ENCODE peak calls at places on chromosomes 2 and 18, in five cellular contexts. M is foreskin fibroblast, V is uterus, B is iPS DF 6.9, D is adrenal gland. K is an unnamed sample.

GRCh38 chr2:134621939-134622705 is 96.7 kb downstream of the TMEM163 start:
- DNase-seq in D (no peak), V (no peak), B (no peak), M (no peak), K (no peak)

GRCh38 chr2:20624156-20624883 is 26.6 kb downstream of the HS1BP3 start:
- DNase-seq in B (no peak), V (no peak), D (peak; percentile 60), M (no peak), K (no peak)

GRCh38 chr2:31122133-31122532 is 16.1 kb downstream of the GALNT14 start:
- DNase-seq in M (no peak), B (no peak), D (no peak), V (no peak), K (no peak)

GRCh38 chr18:332007-332406 is 64.2 kb upstream of the THOC1 start:
- DNase-seq in V (no peak), B (no peak), M (no peak), D (no peak), K (no peak)

GRCh38 chr2:144489315-144489920 is 30.5 kb downstream of the ZEB2 start:
- DNase-seq in D (no peak), V (no peak), M (no peak), B (no peak), K (no peak)

GRCh38 chr2:52000156-52000855 is 968.4 kb upstream of the NRXN1 start:
- DNase-seq in V (no peak), D (no peak), M (no peak), B (no peak), K (no peak)

GRCh38 chr2:63791387-63791786 is 50.3 kb upstream of the UGP2 start:
- DNase-seq in M (no peak), D (no peak), V (no peak), B (no peak), K (no peak)

GRCh38 chr2:18800240-18800971 is 211.0 kb upstream of the NT5C1B start:
- DNase-seq in V (no peak), D (no peak), M (no peak), B (no peak), K (no peak)

GRCh38 chr2:20611844-20612356 is 39.0 kb downstream of the HS1BP3 start:
- DNase-seq in V (no peak), M (no peak), B (no peak), D (no peak), K (no peak)

GRCh38 chr18:25109484-25109883 is 242.5 kb downstream of the ZNF521 start:
- DNase-seq in B (no peak), V (no peak), M (peak; percentile 25), D (no peak), K (no peak)

GRCh38 chr2:54549912-54550518 is 93.9 kb downstream of the SPTBN1 start:
- DNase-seq in M (no peak), B (no peak), D (peak; percentile 61), V (no peak), K (no peak)

GRCh38 chr2:42978887-42979415 is 186.6 kb upstream of the HAAO start:
- DNase-seq in M (no peak), D (no peak), B (no peak), V (peak; percentile 6), K (peak; percentile 18)

GRCh38 chr2:66573866-66574265 is 138.9 kb downstream of the MEIS1 start:
- DNase-seq in V (peak; percentile 54), D (peak; percentile 49), M (no peak), B (no peak), K (peak; percentile 52)

GRCh38 chr2:62744603-62745002 is 39.1 kb downstream of the EHBP1 start:
- DNase-seq in V (no peak), M (no peak), B (no peak), D (no peak), K (no peak)

GRCh38 chr2:241900251-241901017 is 30.9 kb downstream of the RTP5 start:
- DNase-seq in M (no peak), D (no peak), B (no peak), V (peak; percentile 33), K (peak; percentile 41)

GRCh38 chr2:46257476-46257875 is 39.7 kb upstream of the EPAS1 start:
- DNase-seq in V (no peak), D (no peak), B (no peak), M (peak; percentile 67), K (no peak)

GRCh38 chr2:127636248-127637235 is 9.4 kb upstream of the GPR17 start:
- DNase-seq in D (no peak), V (no peak), B (no peak), M (no peak), K (no peak)

GRCh38 chr2:41329075-41329474 is 718.7 kb upstream of the PKDCC start:
- DNase-seq in M (no peak), D (no peak), B (no peak), V (no peak), K (no peak)

GRCh38 chr2:65369574-65369973 is 62.8 kb downstream of the SPRED2 start:
- DNase-seq in M (no peak), V (no peak), B (no peak), D (no peak), K (no peak)

GRCh38 chr2:65371094-65371474 is 61.3 kb downstream of the SPRED2 start:
- DNase-seq in B (no peak), M (no peak), V (no peak), D (no peak), K (no peak)

GRCh38 chr2:65370387-65371093 is 61.9 kb downstream of the SPRED2 start:
- DNase-seq in B (no peak), D (no peak), M (peak; percentile 53), V (no peak), K (no peak)

GRCh38 chr2:65368464-65368863 is 63.9 kb downstream of the SPRED2 start:
- DNase-seq in D (no peak), M (no peak), V (no peak), B (no peak), K (no peak)

DNA sequence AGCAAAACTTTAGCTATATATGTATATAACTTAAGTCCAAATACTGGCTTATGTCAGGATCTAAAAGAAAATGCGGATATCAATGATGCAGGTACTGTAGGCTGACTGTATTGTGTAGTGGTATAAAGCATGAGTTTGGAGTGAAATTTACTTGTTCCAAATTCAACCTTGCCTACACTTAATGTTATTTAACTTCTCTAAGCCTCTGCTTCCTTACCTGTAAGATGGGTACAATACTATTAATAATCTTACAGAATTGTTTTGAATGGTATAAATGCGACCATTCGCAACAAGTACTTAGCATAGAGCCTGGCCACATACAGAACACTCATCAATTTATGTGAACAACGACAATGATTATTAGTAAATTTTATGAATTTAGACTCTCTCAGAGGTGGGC is 62.4 kb downstream of the SPRED2 start:
- DNase-seq in V (no peak), B (no peak), D (no peak), M (no peak), K (no peak)
- H3K4me3 ChIP-seq in V (no peak overlapping the region), B (no peak overlapping the region), D (no peak overlapping the region), M (no peak overlapping the region), K (no peak overlapping the region)

DNA sequence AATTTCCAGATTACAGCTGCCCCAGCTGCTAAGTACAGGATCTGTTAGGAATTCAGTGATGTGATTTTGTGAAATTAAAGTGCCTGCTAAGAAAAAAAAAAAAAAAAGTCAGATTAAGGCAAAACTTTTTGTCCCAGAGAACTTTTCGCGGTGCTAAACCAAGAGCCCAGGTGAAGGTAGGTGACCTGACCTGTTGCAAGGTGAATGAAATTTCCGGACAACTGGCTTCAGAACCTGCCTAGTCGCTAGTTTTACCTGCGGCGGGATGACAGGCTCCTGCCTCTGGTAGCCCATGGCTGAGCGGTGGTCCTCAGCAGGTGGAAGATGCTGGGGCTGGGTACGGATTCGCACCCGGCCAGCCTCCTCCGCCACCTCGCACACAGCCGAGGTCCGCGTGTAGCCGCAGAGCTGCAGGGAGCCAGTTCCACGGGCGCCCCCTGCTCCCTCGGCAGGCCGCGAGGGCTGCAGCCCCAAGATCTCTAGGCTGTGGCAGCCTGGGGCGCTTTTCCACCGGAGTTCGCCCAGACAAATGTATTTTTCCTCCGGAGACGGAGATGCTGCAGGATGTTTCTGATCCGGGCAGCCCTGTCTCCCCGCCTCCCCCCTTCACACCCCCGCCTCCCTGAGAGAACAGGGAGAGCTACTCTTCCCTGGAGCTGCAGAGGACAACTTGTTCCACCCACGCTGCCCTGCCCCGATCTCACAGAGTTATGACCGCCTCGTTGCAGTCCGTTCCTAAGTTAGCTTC is at the start of gene SLC38A11:
- DNase-seq in B (no peak), V (peak; percentile 17), D (peak; percentile 21), M (no peak), K (peak; percentile 24)
- H3K4me3 ChIP-seq in B (no peak within 1 kb of the TSS), V (peak within 1 kb of the TSS; percentile 14), D (no peak within 1 kb of the TSS), M (peak within 1 kb of the TSS; percentile 62), K (no peak within 1 kb of the TSS)

DNA sequence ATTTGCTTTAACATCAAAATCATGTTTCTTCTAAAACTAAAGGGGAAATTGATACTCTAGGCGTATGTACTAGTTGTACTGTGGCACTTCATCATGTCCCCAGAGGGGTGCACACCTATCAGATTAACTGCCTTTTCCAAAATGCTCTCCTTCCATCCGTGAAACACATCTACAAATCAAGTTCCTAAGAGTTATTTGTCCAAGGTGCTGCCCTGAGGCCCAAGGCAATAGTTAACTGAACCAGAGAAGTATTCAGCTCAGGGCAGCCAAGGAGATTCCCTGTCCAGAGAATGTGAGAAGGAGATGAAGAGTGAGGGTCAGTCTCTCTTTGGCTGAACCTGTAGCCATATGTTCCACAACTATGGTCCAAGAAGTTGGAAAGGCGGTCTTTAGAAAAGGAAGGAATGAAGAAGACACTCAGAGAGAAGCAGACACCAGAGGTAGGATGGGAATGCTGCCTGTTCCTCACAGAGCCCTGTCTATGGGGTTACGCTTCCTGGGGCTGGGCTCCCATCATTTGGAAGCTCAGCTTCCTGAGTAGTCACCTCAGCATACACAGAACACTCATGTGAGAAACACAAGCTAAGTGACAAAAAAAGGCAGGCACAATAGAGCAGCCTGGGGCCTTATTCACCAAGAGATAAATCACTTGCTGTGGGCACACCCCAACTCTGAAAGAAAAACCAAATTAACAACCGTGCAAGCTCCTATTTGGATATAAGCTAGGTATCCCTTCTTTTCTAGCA is 55.6 kb downstream of the ANKRD44 start:
- DNase-seq in M (no peak), V (no peak), B (no peak), D (no peak), K (no peak)
- H3K4me3 ChIP-seq in M (no peak overlapping the region), V (no peak overlapping the region), B (no peak overlapping the region), D (no peak overlapping the region), K (no peak overlapping the region)

GRCh38 chr2:174332607-174333001 is 2.1 kb upstream of the SP9 start:
- DNase-seq in D (no peak), M (no peak), B (no peak), V (no peak), K (peak; percentile 80)

GRCh38 chr2:174333017-174333501 is 1.7 kb upstream of the SP9 start:
- DNase-seq in D (no peak), M (no peak), B (no peak), V (no peak), K (no peak)

GRCh38 chr2:174330945-174331619 is 3.7 kb upstream of the SP9 start:
- DNase-seq in B (no peak), V (no peak), M (no peak), D (no peak), K (peak; percentile 69)

GRCh38 chr2:174333502-174334277 is 1.1 kb upstream of the SP9 start:
- DNase-seq in D (no peak), B (no peak), M (no peak), V (no peak), K (peak; percentile 64)

GRCh38 chr2:174331731-174332606 is 2.8 kb upstream of the SP9 start:
- DNase-seq in D (no peak), M (no peak), B (no peak), V (no peak), K (peak; percentile 79)
- H3K4me3 ChIP-seq in D (no peak overlapping the region), M (no peak overlapping the region), B (no peak overlapping the region), V (no peak overlapping the region), K (peak overlapping the region; percentile 2)